ENCODE peak calls at places on chromosomes 6 and 20, in six cellular contexts. W, N, X, B, Q and E are unnamed samples.

GRCh38 chr6:157198425-157199279 is 124.7 kb downstream of the TMEM242 start:
- DNase-seq in W (no peak), N (no peak), X (no peak), B (no peak), Q (no peak), E (no peak)

GRCh38 chr20:43690943-43691598 is 24.2 kb downstream of the MYBL2 start:
- DNase-seq in W (no peak), N (no peak), X (no peak), B (peak), Q (no peak), E (no peak)

GRCh38 chr6:131909408-131910218 is 41.6 kb downstream of the CCN2 start:
- DNase-seq in W (peak), N (peak), X (peak), B (peak), Q (peak), E (peak)

GRCh38 chr20:22533823-22534751 is 50.3 kb downstream of the FOXA2 start:
- DNase-seq in W (no peak), N (no peak), X (no peak), B (no peak), Q (no peak), E (no peak)

GRCh38 chr20:50788045-50788867 is 6.6 kb upstream of the BCAS4 start:
- DNase-seq in W (peak), N (no peak), X (no peak), B (peak), Q (no peak), E (peak)

GRCh38 chr6:135233676-135234491 is 52.8 kb downstream of the MYB start:
- DNase-seq in W (no peak), N (no peak), X (no peak), B (no peak), Q (no peak), E (no peak)

GRCh38 chr20:31811796-31812728 is 7.1 kb upstream of the MYLK2 start:
- DNase-seq in W (peak), N (no peak), X (no peak), B (peak), Q (no peak), E (peak)

GRCh38 chr6:5995705-5996686 is 10.7 kb downstream of the NRN1 start:
- DNase-seq in W (peak), N (no peak), X (no peak), B (peak), Q (no peak), E (no peak)

GRCh38 chr20:6632187-6632586 is 135.3 kb upstream of the BMP2 start:
- DNase-seq in W (peak), N (no peak), X (no peak), B (peak), Q (no peak), E (peak)

GRCh38 chr20:23361108-23361650 is 803 bp upstream of the GZF1 start:
- DNase-seq in W (peak), N (no peak), X (no peak), B (peak), Q (no peak), E (peak)

GRCh38 chr6:137977814-137978213 is 110.8 kb downstream of the TNFAIP3 start:
- DNase-seq in W (no peak), N (no peak), X (no peak), B (no peak), Q (no peak), E (no peak)

GRCh38 chr6:84645000-84645399 is 119.4 kb downstream of the TBX18 start:
- DNase-seq in W (peak), N (no peak), X (no peak), B (peak), Q (no peak), E (peak)

GRCh38 chr6:142262231-142262630 is 39.6 kb upstream of the ADGRG6 start:
- DNase-seq in W (peak), N (no peak), X (no peak), B (no peak), Q (no peak), E (no peak)

GRCh38 chr20:47740225-47741184 is 44.8 kb downstream of the SULF2 start:
- DNase-seq in W (no peak), N (no peak), X (no peak), B (peak), Q (no peak), E (no peak)

GRCh38 chr6:166330612-166331011 is 11.7 kb downstream of the SFT2D1 start:
- DNase-seq in W (no peak), N (no peak), X (no peak), B (peak), Q (no peak), E (peak)

GRCh38 chr6:109490708-109491107 is 7.7 kb upstream of the ZBTB24 start:
- DNase-seq in W (no peak), N (no peak), X (no peak), B (no peak), Q (no peak), E (no peak)

GRCh38 chr6:136640132-136640915 is 90.1 kb upstream of the MAP7 start:
- DNase-seq in W (peak), N (no peak), X (no peak), B (peak), Q (no peak), E (peak)

GRCh38 chr6:129644567-129645015 is 65.4 kb downstream of the ARHGAP18 start:
- DNase-seq in W (peak), N (no peak), X (no peak), B (peak), Q (no peak), E (peak)

GRCh38 chr20:38331814-38332213 is 14.5 kb upstream of the LBP start:
- DNase-seq in W (no peak), N (no peak), X (no peak), B (no peak), Q (no peak), E (no peak)

GRCh38 chr6:75285156-75285639 is 606 bp upstream of the TMEM30A start:
- DNase-seq in W (no peak), N (no peak), X (no peak), B (no peak), Q (no peak), E (no peak)

GRCh38 chr6:10163159-10163962 is 251.5 kb downstream of the TFAP2A start:
- DNase-seq in W (no peak), N (no peak), X (no peak), B (no peak), Q (no peak), E (no peak)